ENCODE peak calls at places on chromosomes 12 and 14, in six cellular contexts. O is lower leg skin, S is BJ, J is esophagus squamous epithelium, G is mesothelial cell of epicardium, Y is WTC11. A is an unnamed sample.

GRCh38 chr12:27083861-27084271 is 1.5 kb upstream of the C12orf71 start:
- DNase-seq in G (no peak), J (no peak), O (no peak), Y (no peak), S (peak), A (peak)

GRCh38 chr14:65732112-65732511 is 319.6 kb downstream of the FUT8 start:
- DNase-seq in J (no peak), O (no peak), S (no peak), G (no peak), Y (no peak), A (no peak)

GRCh38 chr12:98341021-98341420 is 174.4 kb upstream of the TMPO start:
- DNase-seq in J (no peak), G (no peak), O (no peak), Y (no peak), S (no peak), A (no peak)

GRCh38 chr14:97180304-97181200 is 383.4 kb downstream of the VRK1 start:
- DNase-seq in G (no peak), O (no peak), Y (no peak), J (no peak), S (no peak), A (no peak)

GRCh38 chr12:64085996-64086395 is 136.1 kb downstream of the KICS2 start:
- DNase-seq in S (no peak), G (no peak), O (no peak), J (no peak), Y (no peak), A (no peak)

GRCh38 chr14:104005489-104005888 is 63.2 kb upstream of the RD3L start:
- DNase-seq in Y (no peak), O (no peak), J (no peak), S (no peak), G (no peak), A (no peak)

GRCh38 chr14:97155814-97156213 is 358.6 kb downstream of the VRK1 start:
- DNase-seq in Y (no peak), S (no peak), J (no peak), O (no peak), G (no peak), A (no peak)

GRCh38 chr12:117580718-117581062 is 219.3 kb upstream of the NOS1 start:
- DNase-seq in G (no peak), J (no peak), S (no peak), Y (peak), O (peak), A (peak)

GRCh38 chr12:90548595-90548994 is 406.4 kb downstream of the CCER1 start:
- DNase-seq in Y (no peak), O (no peak), S (no peak), G (no peak), J (no peak), A (no peak)

DNA sequence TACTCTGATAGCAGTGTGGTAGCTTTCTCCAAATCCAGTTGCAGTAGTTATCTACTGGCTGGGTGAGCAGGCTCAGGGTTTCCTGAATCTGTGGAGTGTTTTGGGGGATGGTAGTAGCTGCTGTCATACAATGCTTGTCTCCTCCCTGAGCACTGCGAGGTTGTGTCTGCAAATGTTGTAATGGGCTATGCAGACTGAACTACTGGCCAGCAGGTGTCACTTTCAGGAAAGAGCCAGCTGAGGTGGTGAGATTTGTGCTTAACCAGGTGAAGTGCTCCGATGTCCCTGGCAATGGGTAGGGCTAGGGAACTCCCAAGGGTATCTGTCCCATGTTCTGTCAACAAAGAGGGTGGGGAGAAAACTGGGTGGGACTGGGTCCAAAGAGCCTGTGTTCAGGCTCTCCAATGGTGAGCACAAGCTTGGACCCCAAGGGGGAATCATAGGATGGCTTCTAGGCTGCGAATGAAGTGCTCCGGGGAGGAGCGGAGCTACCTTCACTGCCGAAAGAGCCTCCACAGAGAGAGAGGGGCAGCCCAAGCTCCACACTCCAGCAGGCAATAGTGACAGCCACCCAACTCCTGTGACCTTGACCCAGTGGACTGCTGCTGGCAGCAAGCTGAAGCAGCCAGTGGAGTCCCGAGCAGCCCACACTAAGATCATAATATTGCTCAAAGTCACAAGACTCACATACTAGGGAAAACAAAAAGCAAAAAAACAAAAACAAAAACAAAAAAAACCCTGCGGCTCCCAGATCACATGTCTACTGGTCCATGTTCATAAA is 1324.0 kb upstream of the USP15 start:
- DNase-seq in S (no peak), G (no peak), Y (peak), J (no peak), O (no peak), A (no peak)
- TF ChIP-seq CTCF in S (no peak), G (no peak), Y (no peak), J (no peak), O (no peak), A (no peak)

GRCh38 chr14:24291446-24292117 is 8.0 kb downstream of the DHRS1 start:
- DNase-seq in Y (no peak), S (no peak), J (no peak), O (no peak), G (no peak), A (no peak)
- TF ChIP-seq CTCF in Y (no peak), S (no peak), J (no peak), O (no peak), G (no peak), A (no peak)

GRCh38 chr14:91035855-91036254 is 24.6 kb downstream of the RPS6KA5 start:
- DNase-seq in Y (no peak), O (no peak), S (no peak), G (no peak), J (no peak), A (no peak)
- TF ChIP-seq CTCF in Y (no peak), O (no peak), S (no peak), G (no peak), J (no peak), A (no peak)

GRCh38 chr14:52960627-52961026 is 9.8 kb upstream of the FERMT2 start:
- DNase-seq in O (no peak), Y (no peak), G (no peak), J (no peak), S (no peak), A (no peak)

GRCh38 chr14:52961060-52961639 is 10.3 kb upstream of the FERMT2 start:
- DNase-seq in O (peak), J (no peak), Y (peak), G (no peak), S (no peak), A (peak)
- TF ChIP-seq CTCF in O (no peak), J (peak), Y (peak), G (no peak), S (peak), A (peak)

GRCh38 chr14:41663478-41663845 is 56.8 kb downstream of the LRFN5 start:
- DNase-seq in S (no peak), J (no peak), Y (no peak), G (no peak), O (no peak), A (no peak)

GRCh38 chr14:41668346-41668745 is 61.7 kb downstream of the LRFN5 start:
- DNase-seq in G (no peak), S (no peak), J (no peak), O (no peak), Y (no peak), A (no peak)

DNA sequence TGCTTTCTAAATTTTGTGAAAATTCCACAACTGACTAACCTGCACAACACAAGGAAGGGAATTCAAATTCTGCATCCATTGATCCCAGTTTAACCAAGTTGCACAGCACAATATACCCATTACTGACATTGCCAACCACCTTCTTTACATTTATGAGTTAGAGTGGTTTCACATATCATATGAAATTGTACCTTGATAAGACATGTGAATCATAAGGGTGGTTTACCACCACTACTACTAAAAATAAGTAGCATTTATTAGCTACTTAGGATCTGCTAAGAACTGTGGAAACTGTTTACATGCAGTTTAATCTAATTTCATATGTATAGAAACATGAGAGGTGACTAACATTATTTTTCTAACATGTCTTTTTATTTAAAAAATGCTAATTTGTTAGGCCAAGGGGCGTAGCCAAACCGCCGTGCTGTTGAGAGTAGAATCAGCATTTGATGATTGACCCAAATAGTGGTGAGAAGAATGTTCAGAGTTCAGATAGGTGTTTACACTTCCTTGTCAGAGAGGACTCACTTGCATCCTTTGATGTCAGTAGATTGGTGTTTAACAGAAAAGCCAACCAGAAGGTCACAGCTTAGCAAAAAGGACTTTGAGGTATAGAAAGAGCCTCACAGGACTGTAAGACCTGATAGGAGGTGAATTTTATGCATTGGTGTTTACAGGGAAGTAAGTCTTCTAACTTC is 56.3 kb downstream of the LRFN5 start:
- DNase-seq in G (no peak), O (no peak), Y (no peak), J (no peak), S (no peak), A (no peak)
- TF ChIP-seq CTCF in G (no peak), O (no peak), Y (no peak), J (no peak), S (no peak), A (no peak)

GRCh38 chr12:75289678-75290200 is 40.4 kb downstream of the CAPS2 start:
- DNase-seq in G (no peak), O (no peak), S (no peak), Y (no peak), J (no peak), A (no peak)
- TF ChIP-seq CTCF in G (peak), O (no peak), S (peak), Y (no peak), J (peak), A (no peak)

DNA sequence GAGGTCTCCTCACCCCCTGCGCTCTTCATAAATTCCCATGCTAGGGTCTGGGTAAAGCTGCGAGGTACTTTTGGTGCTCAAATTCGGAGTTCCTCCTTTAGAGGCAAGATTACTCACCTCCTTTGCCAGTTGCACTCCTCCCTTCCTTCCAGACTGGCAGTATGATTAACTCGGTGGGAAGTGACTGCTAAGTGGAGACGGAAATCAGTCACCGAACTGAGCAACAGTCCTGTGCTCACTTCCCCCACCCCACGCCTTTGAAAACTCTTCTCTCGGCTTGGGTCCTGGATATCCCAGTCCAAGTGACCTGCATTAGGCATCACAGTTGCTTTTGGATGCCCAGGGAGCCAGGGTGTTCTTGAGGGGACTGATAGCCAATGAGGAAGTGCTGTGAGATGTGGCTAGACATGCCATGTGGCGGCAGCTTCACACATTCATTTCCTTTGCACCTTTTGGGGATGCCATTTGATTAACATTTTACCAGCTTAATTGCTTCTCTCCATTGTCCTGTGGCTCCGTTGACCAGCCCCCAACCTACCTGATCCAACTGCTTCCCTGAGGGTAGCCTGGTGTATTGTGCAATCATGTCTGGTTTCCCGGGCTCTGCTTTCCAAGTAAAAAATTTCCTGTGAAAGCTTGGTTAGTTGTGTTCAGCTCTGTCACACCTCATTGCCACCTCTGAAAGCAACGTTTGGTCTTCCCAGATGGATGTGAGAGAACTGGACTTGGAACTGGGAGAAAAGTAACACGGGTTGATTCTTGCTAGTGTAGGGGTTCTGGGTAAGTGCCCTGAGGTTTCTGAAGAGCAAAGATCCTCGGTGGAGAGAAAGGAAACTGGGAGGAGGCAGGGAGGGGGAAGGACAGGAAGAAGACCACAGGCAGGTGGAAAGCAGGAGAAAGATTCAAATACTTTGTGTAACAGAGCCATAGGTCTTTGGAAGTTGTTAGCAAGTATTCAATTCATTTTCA is 968 bp downstream of the PNP start:
- DNase-seq in Y (no peak), O (peak), G (no peak), S (no peak), J (no peak), A (peak)
- TF ChIP-seq CTCF in Y (no peak), O (no peak), G (no peak), S (no peak), J (no peak), A (no peak)

DNA sequence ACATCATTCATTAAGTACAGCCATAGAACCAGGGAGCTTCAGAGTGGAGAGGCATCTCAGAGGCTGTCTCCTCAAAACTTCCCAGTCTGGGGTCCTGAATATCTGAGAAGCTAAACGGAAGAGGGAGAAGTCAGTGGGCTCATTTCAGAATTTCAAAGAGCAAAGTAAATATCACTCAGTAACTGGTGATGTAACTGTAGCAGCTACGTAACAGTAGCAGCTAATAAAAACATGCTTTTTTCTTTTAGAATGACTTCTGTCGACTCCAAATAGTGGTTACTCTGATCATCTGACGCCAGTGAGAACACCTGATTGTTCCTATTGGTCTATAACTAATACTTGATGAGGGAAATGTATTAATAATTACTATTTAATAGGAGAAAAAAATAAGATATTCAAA is 383.3 kb downstream of the DPF3 start:
- DNase-seq in S (no peak), J (no peak), Y (no peak), G (no peak), O (no peak), A (no peak)
- TF ChIP-seq CTCF in S (no peak), J (no peak), Y (no peak), G (no peak), O (no peak), A (no peak)

DNA sequence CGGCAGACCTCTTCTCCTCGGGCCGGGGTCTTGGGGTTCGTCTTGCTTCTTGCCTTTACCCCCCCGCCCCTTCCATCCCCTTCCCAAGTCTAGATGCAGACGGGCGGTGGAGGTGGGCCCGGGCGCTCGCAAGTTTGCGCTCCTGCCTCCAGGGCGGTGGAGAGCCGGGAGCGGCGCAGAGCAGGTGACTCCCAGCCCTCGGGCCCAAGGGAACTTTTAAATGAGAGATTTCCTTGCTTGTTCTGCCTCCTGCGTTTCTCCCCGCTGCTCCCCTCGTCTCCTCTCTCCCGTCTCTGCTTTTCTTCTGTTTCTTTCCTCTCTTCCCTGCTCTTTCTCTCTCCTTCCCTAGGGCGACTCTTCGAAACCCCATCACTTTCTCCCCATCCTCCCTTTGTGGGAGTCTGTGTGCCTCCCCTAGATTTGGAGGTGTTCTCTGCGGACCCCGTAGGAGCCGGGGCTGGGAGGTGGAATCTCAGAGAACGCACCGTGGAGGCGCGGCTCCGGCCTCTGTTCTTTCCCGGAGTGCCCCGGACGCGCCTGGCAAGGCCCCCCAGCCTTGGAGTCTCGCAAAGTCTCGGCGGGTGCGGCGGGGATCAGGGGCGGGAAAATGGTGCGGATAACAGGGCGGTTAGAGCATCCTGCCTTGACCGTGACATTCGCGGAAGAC is 114.7 kb upstream of the MYL2 start:
- DNase-seq in S (no peak), O (no peak), Y (peak), G (peak), J (no peak), A (peak)
- TF ChIP-seq CTCF in S (no peak), O (no peak), Y (no peak), G (no peak), J (no peak), A (no peak)

A was measured in nephron progenitor cell.